ENCODE peak calls at places on chromosomes 5 and 9, in ten cellular contexts. One of them, this sample, is unnamed.

GRCh38 chr5:42992035-42992570 is 48.0 kb downstream of the ANXA2R start:
- DNase-seq in stimulated activated CD4-positive, alpha-beta T cell treated with anti-CD3 and anti-CD28 coated beads, Interleukin-2, amount 100 ng/mL, for 48 hours: peak; percentile 58
- DNase-seq in activated naive CD4-positive, alpha-beta T cell treated with Interleukin-2 at 50 U/mL for 16 hours: peak; percentile 69
- DNase-seq in stimulated activated CD8-positive, alpha-beta memory T cell treated with anti-CD3 and anti-CD28 coated beads, Interleukin-15, amount 100 ng/mL, for 24 hours: peak; percentile 35
- DNase-seq in activated effector memory CD4-positive, alpha-beta T cell treated with anti-CD3 and anti-CD28 coated beads, Interleukin-2, amount 50 U/mL, for 16 hours: peak; percentile 88
- DNase-seq in activated CD4-positive, alpha-beta memory T cell treated with anti-CD3 and anti-CD28 coated beads, Interleukin-2, amount 10 ng/mL, durations not matched to agents 7 days and 5 days: peak; percentile 87
- DNase-seq in heart left ventricle: peak; percentile 91
- DNase-seq in amniotic epithelial cell: peak; percentile 79
- DNase-seq in T-helper 2 cell: peak; percentile 94
- DNase-seq in GM12864: no peak
- DNase-seq in this sample: peak; percentile 70

GRCh38 chr9:6024035-6024554 is 8.7 kb upstream of the RANBP6 start:
- DNase-seq in activated effector memory CD4-positive, alpha-beta T cell treated with anti-CD3 and anti-CD28 coated beads, Interleukin-2, amount 50 U/mL, for 16 hours: no peak
- DNase-seq in T-helper 2 cell: peak; percentile 54
- DNase-seq in stimulated activated CD8-positive, alpha-beta memory T cell treated with anti-CD3 and anti-CD28 coated beads, Interleukin-15, amount 100 ng/mL, for 24 hours: no peak
- DNase-seq in GM12864: no peak
- DNase-seq in activated CD4-positive, alpha-beta memory T cell treated with anti-CD3 and anti-CD28 coated beads, Interleukin-2, amount 10 ng/mL, durations not matched to agents 7 days and 5 days: peak; percentile 27
- DNase-seq in heart left ventricle: no peak
- DNase-seq in stimulated activated CD4-positive, alpha-beta T cell treated with anti-CD3 and anti-CD28 coated beads, Interleukin-2, amount 100 ng/mL, for 48 hours: no peak
- DNase-seq in amniotic epithelial cell: no peak
- DNase-seq in activated naive CD4-positive, alpha-beta T cell treated with Interleukin-2 at 50 U/mL for 16 hours: no peak
- DNase-seq in this sample: no peak

GRCh38 chr5:168106008-168106761 is 185.3 kb upstream of the WWC1 start:
- DNase-seq in activated CD4-positive, alpha-beta memory T cell treated with anti-CD3 and anti-CD28 coated beads, Interleukin-2, amount 10 ng/mL, durations not matched to agents 7 days and 5 days: no peak
- DNase-seq in T-helper 2 cell: no peak
- DNase-seq in amniotic epithelial cell: peak; percentile 65
- DNase-seq in heart left ventricle: no peak
- DNase-seq in stimulated activated CD8-positive, alpha-beta memory T cell treated with anti-CD3 and anti-CD28 coated beads, Interleukin-15, amount 100 ng/mL, for 24 hours: no peak
- DNase-seq in GM12864: no peak
- DNase-seq in activated naive CD4-positive, alpha-beta T cell treated with Interleukin-2 at 50 U/mL for 16 hours: no peak
- DNase-seq in stimulated activated CD4-positive, alpha-beta T cell treated with anti-CD3 and anti-CD28 coated beads, Interleukin-2, amount 100 ng/mL, for 48 hours: no peak
- DNase-seq in activated effector memory CD4-positive, alpha-beta T cell treated with anti-CD3 and anti-CD28 coated beads, Interleukin-2, amount 50 U/mL, for 16 hours: no peak
- DNase-seq in this sample: no peak

GRCh38 chr9:87554177-87554940 is 56.7 kb downstream of the DAPK1 start:
- DNase-seq in activated CD4-positive, alpha-beta memory T cell treated with anti-CD3 and anti-CD28 coated beads, Interleukin-2, amount 10 ng/mL, durations not matched to agents 7 days and 5 days: no peak
- DNase-seq in activated effector memory CD4-positive, alpha-beta T cell treated with anti-CD3 and anti-CD28 coated beads, Interleukin-2, amount 50 U/mL, for 16 hours: no peak
- DNase-seq in activated naive CD4-positive, alpha-beta T cell treated with Interleukin-2 at 50 U/mL for 16 hours: no peak
- DNase-seq in stimulated activated CD4-positive, alpha-beta T cell treated with anti-CD3 and anti-CD28 coated beads, Interleukin-2, amount 100 ng/mL, for 48 hours: no peak
- DNase-seq in T-helper 2 cell: no peak
- DNase-seq in amniotic epithelial cell: no peak
- DNase-seq in heart left ventricle: no peak
- DNase-seq in GM12864: no peak
- DNase-seq in stimulated activated CD8-positive, alpha-beta memory T cell treated with anti-CD3 and anti-CD28 coated beads, Interleukin-15, amount 100 ng/mL, for 24 hours: no peak
- DNase-seq in this sample: no peak

GRCh38 chr5:33460210-33460609 is 19.4 kb downstream of the TARS1 start:
- DNase-seq in stimulated activated CD8-positive, alpha-beta memory T cell treated with anti-CD3 and anti-CD28 coated beads, Interleukin-15, amount 100 ng/mL, for 24 hours: no peak
- DNase-seq in T-helper 2 cell: no peak
- DNase-seq in activated naive CD4-positive, alpha-beta T cell treated with Interleukin-2 at 50 U/mL for 16 hours: no peak
- DNase-seq in activated CD4-positive, alpha-beta memory T cell treated with anti-CD3 and anti-CD28 coated beads, Interleukin-2, amount 10 ng/mL, durations not matched to agents 7 days and 5 days: no peak
- DNase-seq in GM12864: no peak
- DNase-seq in stimulated activated CD4-positive, alpha-beta T cell treated with anti-CD3 and anti-CD28 coated beads, Interleukin-2, amount 100 ng/mL, for 48 hours: no peak
- DNase-seq in amniotic epithelial cell: no peak
- DNase-seq in activated effector memory CD4-positive, alpha-beta T cell treated with anti-CD3 and anti-CD28 coated beads, Interleukin-2, amount 50 U/mL, for 16 hours: no peak
- DNase-seq in heart left ventricle: no peak
- DNase-seq in this sample: no peak

GRCh38 chr9:14136646-14137370 is 177.1 kb downstream of the NFIB start:
- DNase-seq in T-helper 2 cell: no peak
- DNase-seq in stimulated activated CD8-positive, alpha-beta memory T cell treated with anti-CD3 and anti-CD28 coated beads, Interleukin-15, amount 100 ng/mL, for 24 hours: no peak
- DNase-seq in heart left ventricle: no peak
- DNase-seq in activated CD4-positive, alpha-beta memory T cell treated with anti-CD3 and anti-CD28 coated beads, Interleukin-2, amount 10 ng/mL, durations not matched to agents 7 days and 5 days: no peak
- DNase-seq in activated naive CD4-positive, alpha-beta T cell treated with Interleukin-2 at 50 U/mL for 16 hours: no peak
- DNase-seq in stimulated activated CD4-positive, alpha-beta T cell treated with anti-CD3 and anti-CD28 coated beads, Interleukin-2, amount 100 ng/mL, for 48 hours: no peak
- DNase-seq in GM12864: no peak
- DNase-seq in amniotic epithelial cell: no peak
- DNase-seq in activated effector memory CD4-positive, alpha-beta T cell treated with anti-CD3 and anti-CD28 coated beads, Interleukin-2, amount 50 U/mL, for 16 hours: no peak
- DNase-seq in this sample: no peak

GRCh38 chr5:145946112-145946861 is 9.9 kb downstream of the SH3RF2 start:
- DNase-seq in heart left ventricle: peak; percentile 51
- DNase-seq in stimulated activated CD8-positive, alpha-beta memory T cell treated with anti-CD3 and anti-CD28 coated beads, Interleukin-15, amount 100 ng/mL, for 24 hours: no peak
- DNase-seq in T-helper 2 cell: peak; percentile 95
- DNase-seq in activated effector memory CD4-positive, alpha-beta T cell treated with anti-CD3 and anti-CD28 coated beads, Interleukin-2, amount 50 U/mL, for 16 hours: no peak
- DNase-seq in amniotic epithelial cell: peak; percentile 80
- DNase-seq in stimulated activated CD4-positive, alpha-beta T cell treated with anti-CD3 and anti-CD28 coated beads, Interleukin-2, amount 100 ng/mL, for 48 hours: no peak
- DNase-seq in GM12864: no peak
- DNase-seq in activated naive CD4-positive, alpha-beta T cell treated with Interleukin-2 at 50 U/mL for 16 hours: no peak
- DNase-seq in activated CD4-positive, alpha-beta memory T cell treated with anti-CD3 and anti-CD28 coated beads, Interleukin-2, amount 10 ng/mL, durations not matched to agents 7 days and 5 days: peak; percentile 20
- DNase-seq in this sample: peak; percentile 24

GRCh38 chr5:84724683-84725082 is 340.0 kb upstream of the EDIL3 start:
- DNase-seq in T-helper 2 cell: no peak
- DNase-seq in amniotic epithelial cell: peak; percentile 68
- DNase-seq in activated CD4-positive, alpha-beta memory T cell treated with anti-CD3 and anti-CD28 coated beads, Interleukin-2, amount 10 ng/mL, durations not matched to agents 7 days and 5 days: no peak
- DNase-seq in stimulated activated CD4-positive, alpha-beta T cell treated with anti-CD3 and anti-CD28 coated beads, Interleukin-2, amount 100 ng/mL, for 48 hours: no peak
- DNase-seq in stimulated activated CD8-positive, alpha-beta memory T cell treated with anti-CD3 and anti-CD28 coated beads, Interleukin-15, amount 100 ng/mL, for 24 hours: no peak
- DNase-seq in activated naive CD4-positive, alpha-beta T cell treated with Interleukin-2 at 50 U/mL for 16 hours: no peak
- DNase-seq in activated effector memory CD4-positive, alpha-beta T cell treated with anti-CD3 and anti-CD28 coated beads, Interleukin-2, amount 50 U/mL, for 16 hours: no peak
- DNase-seq in heart left ventricle: no peak
- DNase-seq in GM12864: no peak
- DNase-seq in this sample: no peak

GRCh38 chr5:93925321-93925720 is 183.9 kb upstream of the POU5F2 start:
- DNase-seq in GM12864: no peak
- DNase-seq in T-helper 2 cell: no peak
- DNase-seq in stimulated activated CD8-positive, alpha-beta memory T cell treated with anti-CD3 and anti-CD28 coated beads, Interleukin-15, amount 100 ng/mL, for 24 hours: no peak
- DNase-seq in activated CD4-positive, alpha-beta memory T cell treated with anti-CD3 and anti-CD28 coated beads, Interleukin-2, amount 10 ng/mL, durations not matched to agents 7 days and 5 days: no peak
- DNase-seq in stimulated activated CD4-positive, alpha-beta T cell treated with anti-CD3 and anti-CD28 coated beads, Interleukin-2, amount 100 ng/mL, for 48 hours: no peak
- DNase-seq in amniotic epithelial cell: peak; percentile 8
- DNase-seq in heart left ventricle: no peak
- DNase-seq in activated effector memory CD4-positive, alpha-beta T cell treated with anti-CD3 and anti-CD28 coated beads, Interleukin-2, amount 50 U/mL, for 16 hours: no peak
- DNase-seq in activated naive CD4-positive, alpha-beta T cell treated with Interleukin-2 at 50 U/mL for 16 hours: no peak
- DNase-seq in this sample: no peak

GRCh38 chr9:91751922-91752321 is 198.1 kb downstream of the ROR2 start:
- DNase-seq in T-helper 2 cell: no peak
- DNase-seq in activated naive CD4-positive, alpha-beta T cell treated with Interleukin-2 at 50 U/mL for 16 hours: no peak
- DNase-seq in heart left ventricle: no peak
- DNase-seq in activated effector memory CD4-positive, alpha-beta T cell treated with anti-CD3 and anti-CD28 coated beads, Interleukin-2, amount 50 U/mL, for 16 hours: no peak
- DNase-seq in amniotic epithelial cell: peak; percentile 95
- DNase-seq in activated CD4-positive, alpha-beta memory T cell treated with anti-CD3 and anti-CD28 coated beads, Interleukin-2, amount 10 ng/mL, durations not matched to agents 7 days and 5 days: no peak
- DNase-seq in GM12864: no peak
- DNase-seq in stimulated activated CD8-positive, alpha-beta memory T cell treated with anti-CD3 and anti-CD28 coated beads, Interleukin-15, amount 100 ng/mL, for 24 hours: no peak
- DNase-seq in stimulated activated CD4-positive, alpha-beta T cell treated with anti-CD3 and anti-CD28 coated beads, Interleukin-2, amount 100 ng/mL, for 48 hours: no peak
- DNase-seq in this sample: no peak

GRCh38 chr9:93677061-93677571 is 100.7 kb downstream of the PHF2 start:
- DNase-seq in activated CD4-positive, alpha-beta memory T cell treated with anti-CD3 and anti-CD28 coated beads, Interleukin-2, amount 10 ng/mL, durations not matched to agents 7 days and 5 days: peak; percentile 6
- DNase-seq in stimulated activated CD4-positive, alpha-beta T cell treated with anti-CD3 and anti-CD28 coated beads, Interleukin-2, amount 100 ng/mL, for 48 hours: no peak
- DNase-seq in heart left ventricle: peak; percentile 16
- DNase-seq in activated naive CD4-positive, alpha-beta T cell treated with Interleukin-2 at 50 U/mL for 16 hours: no peak
- DNase-seq in GM12864: no peak
- DNase-seq in amniotic epithelial cell: no peak
- DNase-seq in stimulated activated CD8-positive, alpha-beta memory T cell treated with anti-CD3 and anti-CD28 coated beads, Interleukin-15, amount 100 ng/mL, for 24 hours: no peak
- DNase-seq in T-helper 2 cell: no peak
- DNase-seq in activated effector memory CD4-positive, alpha-beta T cell treated with anti-CD3 and anti-CD28 coated beads, Interleukin-2, amount 50 U/mL, for 16 hours: peak; percentile 47
- DNase-seq in this sample: no peak

GRCh38 chr5:113652161-113652560 is 138.7 kb downstream of the YTHDC2 start:
- DNase-seq in activated CD4-positive, alpha-beta memory T cell treated with anti-CD3 and anti-CD28 coated beads, Interleukin-2, amount 10 ng/mL, durations not matched to agents 7 days and 5 days: no peak
- DNase-seq in stimulated activated CD8-positive, alpha-beta memory T cell treated with anti-CD3 and anti-CD28 coated beads, Interleukin-15, amount 100 ng/mL, for 24 hours: no peak
- DNase-seq in amniotic epithelial cell: peak; percentile 2
- DNase-seq in activated naive CD4-positive, alpha-beta T cell treated with Interleukin-2 at 50 U/mL for 16 hours: no peak
- DNase-seq in T-helper 2 cell: no peak
- DNase-seq in stimulated activated CD4-positive, alpha-beta T cell treated with anti-CD3 and anti-CD28 coated beads, Interleukin-2, amount 100 ng/mL, for 48 hours: no peak
- DNase-seq in heart left ventricle: no peak
- DNase-seq in GM12864: no peak
- DNase-seq in activated effector memory CD4-positive, alpha-beta T cell treated with anti-CD3 and anti-CD28 coated beads, Interleukin-2, amount 50 U/mL, for 16 hours: no peak
- DNase-seq in this sample: no peak

GRCh38 chr5:142315231-142315900 is 9.5 kb downstream of the SPRY4 start:
- DNase-seq in heart left ventricle: no peak
- DNase-seq in T-helper 2 cell: no peak
- DNase-seq in amniotic epithelial cell: no peak
- DNase-seq in stimulated activated CD4-positive, alpha-beta T cell treated with anti-CD3 and anti-CD28 coated beads, Interleukin-2, amount 100 ng/mL, for 48 hours: no peak
- DNase-seq in activated effector memory CD4-positive, alpha-beta T cell treated with anti-CD3 and anti-CD28 coated beads, Interleukin-2, amount 50 U/mL, for 16 hours: no peak
- DNase-seq in activated CD4-positive, alpha-beta memory T cell treated with anti-CD3 and anti-CD28 coated beads, Interleukin-2, amount 10 ng/mL, durations not matched to agents 7 days and 5 days: no peak
- DNase-seq in stimulated activated CD8-positive, alpha-beta memory T cell treated with anti-CD3 and anti-CD28 coated beads, Interleukin-15, amount 100 ng/mL, for 24 hours: no peak
- DNase-seq in activated naive CD4-positive, alpha-beta T cell treated with Interleukin-2 at 50 U/mL for 16 hours: no peak
- DNase-seq in GM12864: no peak
- DNase-seq in this sample: no peak

GRCh38 chr5:29208026-29208425 is 1985.5 kb upstream of the CDH6 start:
- DNase-seq in activated effector memory CD4-positive, alpha-beta T cell treated with anti-CD3 and anti-CD28 coated beads, Interleukin-2, amount 50 U/mL, for 16 hours: no peak
- DNase-seq in T-helper 2 cell: no peak
- DNase-seq in stimulated activated CD8-positive, alpha-beta memory T cell treated with anti-CD3 and anti-CD28 coated beads, Interleukin-15, amount 100 ng/mL, for 24 hours: no peak
- DNase-seq in stimulated activated CD4-positive, alpha-beta T cell treated with anti-CD3 and anti-CD28 coated beads, Interleukin-2, amount 100 ng/mL, for 48 hours: no peak
- DNase-seq in heart left ventricle: no peak
- DNase-seq in amniotic epithelial cell: peak; percentile 91
- DNase-seq in GM12864: no peak
- DNase-seq in activated CD4-positive, alpha-beta memory T cell treated with anti-CD3 and anti-CD28 coated beads, Interleukin-2, amount 10 ng/mL, durations not matched to agents 7 days and 5 days: no peak
- DNase-seq in activated naive CD4-positive, alpha-beta T cell treated with Interleukin-2 at 50 U/mL for 16 hours: no peak
- DNase-seq in this sample: no peak

GRCh38 chr5:139725073-139725830 is 70.4 kb upstream of the PSD2 start:
- DNase-seq in amniotic epithelial cell: peak; percentile 72
- DNase-seq in activated naive CD4-positive, alpha-beta T cell treated with Interleukin-2 at 50 U/mL for 16 hours: no peak
- DNase-seq in GM12864: no peak
- DNase-seq in activated effector memory CD4-positive, alpha-beta T cell treated with anti-CD3 and anti-CD28 coated beads, Interleukin-2, amount 50 U/mL, for 16 hours: no peak
- DNase-seq in stimulated activated CD4-positive, alpha-beta T cell treated with anti-CD3 and anti-CD28 coated beads, Interleukin-2, amount 100 ng/mL, for 48 hours: no peak
- DNase-seq in heart left ventricle: peak; percentile 69
- DNase-seq in stimulated activated CD8-positive, alpha-beta memory T cell treated with anti-CD3 and anti-CD28 coated beads, Interleukin-15, amount 100 ng/mL, for 24 hours: no peak
- DNase-seq in T-helper 2 cell: no peak
- DNase-seq in activated CD4-positive, alpha-beta memory T cell treated with anti-CD3 and anti-CD28 coated beads, Interleukin-2, amount 10 ng/mL, durations not matched to agents 7 days and 5 days: no peak
- DNase-seq in this sample: no peak

GRCh38 chr5:160081495-160081894 is 37.8 kb downstream of the PWWP2A start:
- DNase-seq in amniotic epithelial cell: no peak
- DNase-seq in T-helper 2 cell: no peak
- DNase-seq in activated naive CD4-positive, alpha-beta T cell treated with Interleukin-2 at 50 U/mL for 16 hours: no peak
- DNase-seq in GM12864: no peak
- DNase-seq in stimulated activated CD4-positive, alpha-beta T cell treated with anti-CD3 and anti-CD28 coated beads, Interleukin-2, amount 100 ng/mL, for 48 hours: no peak
- DNase-seq in activated effector memory CD4-positive, alpha-beta T cell treated with anti-CD3 and anti-CD28 coated beads, Interleukin-2, amount 50 U/mL, for 16 hours: no peak
- DNase-seq in heart left ventricle: no peak
- DNase-seq in activated CD4-positive, alpha-beta memory T cell treated with anti-CD3 and anti-CD28 coated beads, Interleukin-2, amount 10 ng/mL, durations not matched to agents 7 days and 5 days: no peak
- DNase-seq in stimulated activated CD8-positive, alpha-beta memory T cell treated with anti-CD3 and anti-CD28 coated beads, Interleukin-15, amount 100 ng/mL, for 24 hours: no peak
- DNase-seq in this sample: no peak

GRCh38 chr9:136443687-136444086 is 4.0 kb upstream of the INPP5E start:
- DNase-seq in GM12864: no peak
- DNase-seq in T-helper 2 cell: no peak
- DNase-seq in stimulated activated CD4-positive, alpha-beta T cell treated with anti-CD3 and anti-CD28 coated beads, Interleukin-2, amount 100 ng/mL, for 48 hours: no peak
- DNase-seq in activated effector memory CD4-positive, alpha-beta T cell treated with anti-CD3 and anti-CD28 coated beads, Interleukin-2, amount 50 U/mL, for 16 hours: no peak
- DNase-seq in activated naive CD4-positive, alpha-beta T cell treated with Interleukin-2 at 50 U/mL for 16 hours: no peak
- DNase-seq in amniotic epithelial cell: no peak
- DNase-seq in heart left ventricle: no peak
- DNase-seq in stimulated activated CD8-positive, alpha-beta memory T cell treated with anti-CD3 and anti-CD28 coated beads, Interleukin-15, amount 100 ng/mL, for 24 hours: no peak
- DNase-seq in activated CD4-positive, alpha-beta memory T cell treated with anti-CD3 and anti-CD28 coated beads, Interleukin-2, amount 10 ng/mL, durations not matched to agents 7 days and 5 days: no peak
- DNase-seq in this sample: no peak

GRCh38 chr5:56054651-56055050 is 59.9 kb upstream of the IL6ST start:
- DNase-seq in heart left ventricle: no peak
- DNase-seq in T-helper 2 cell: no peak
- DNase-seq in amniotic epithelial cell: peak; percentile 85
- DNase-seq in stimulated activated CD4-positive, alpha-beta T cell treated with anti-CD3 and anti-CD28 coated beads, Interleukin-2, amount 100 ng/mL, for 48 hours: no peak
- DNase-seq in stimulated activated CD8-positive, alpha-beta memory T cell treated with anti-CD3 and anti-CD28 coated beads, Interleukin-15, amount 100 ng/mL, for 24 hours: no peak
- DNase-seq in activated effector memory CD4-positive, alpha-beta T cell treated with anti-CD3 and anti-CD28 coated beads, Interleukin-2, amount 50 U/mL, for 16 hours: no peak
- DNase-seq in GM12864: no peak
- DNase-seq in activated naive CD4-positive, alpha-beta T cell treated with Interleukin-2 at 50 U/mL for 16 hours: no peak
- DNase-seq in activated CD4-positive, alpha-beta memory T cell treated with anti-CD3 and anti-CD28 coated beads, Interleukin-2, amount 10 ng/mL, durations not matched to agents 7 days and 5 days: no peak
- DNase-seq in this sample: no peak

GRCh38 chr5:130836729-130837660 is 328.1 kb downstream of the HINT1 start:
- DNase-seq in T-helper 2 cell: peak; percentile 37
- DNase-seq in stimulated activated CD4-positive, alpha-beta T cell treated with anti-CD3 and anti-CD28 coated beads, Interleukin-2, amount 100 ng/mL, for 48 hours: no peak
- DNase-seq in amniotic epithelial cell: peak; percentile 25
- DNase-seq in GM12864: no peak
- DNase-seq in activated CD4-positive, alpha-beta memory T cell treated with anti-CD3 and anti-CD28 coated beads, Interleukin-2, amount 10 ng/mL, durations not matched to agents 7 days and 5 days: no peak
- DNase-seq in stimulated activated CD8-positive, alpha-beta memory T cell treated with anti-CD3 and anti-CD28 coated beads, Interleukin-15, amount 100 ng/mL, for 24 hours: no peak
- DNase-seq in activated naive CD4-positive, alpha-beta T cell treated with Interleukin-2 at 50 U/mL for 16 hours: no peak
- DNase-seq in heart left ventricle: no peak
- DNase-seq in activated effector memory CD4-positive, alpha-beta T cell treated with anti-CD3 and anti-CD28 coated beads, Interleukin-2, amount 50 U/mL, for 16 hours: no peak
- DNase-seq in this sample: no peak

GRCh38 chr9:134146774-134147493 is 11.1 kb downstream of the WDR5 start:
- DNase-seq in activated CD4-positive, alpha-beta memory T cell treated with anti-CD3 and anti-CD28 coated beads, Interleukin-2, amount 10 ng/mL, durations not matched to agents 7 days and 5 days: no peak
- DNase-seq in activated naive CD4-positive, alpha-beta T cell treated with Interleukin-2 at 50 U/mL for 16 hours: no peak
- DNase-seq in amniotic epithelial cell: no peak
- DNase-seq in activated effector memory CD4-positive, alpha-beta T cell treated with anti-CD3 and anti-CD28 coated beads, Interleukin-2, amount 50 U/mL, for 16 hours: no peak
- DNase-seq in stimulated activated CD4-positive, alpha-beta T cell treated with anti-CD3 and anti-CD28 coated beads, Interleukin-2, amount 100 ng/mL, for 48 hours: no peak
- DNase-seq in heart left ventricle: no peak
- DNase-seq in stimulated activated CD8-positive, alpha-beta memory T cell treated with anti-CD3 and anti-CD28 coated beads, Interleukin-15, amount 100 ng/mL, for 24 hours: no peak
- DNase-seq in T-helper 2 cell: no peak
- DNase-seq in GM12864: no peak
- DNase-seq in this sample: no peak

GRCh38 chr5:67748165-67748690 is 467.3 kb upstream of the PIK3R1 start:
- DNase-seq in activated CD4-positive, alpha-beta memory T cell treated with anti-CD3 and anti-CD28 coated beads, Interleukin-2, amount 10 ng/mL, durations not matched to agents 7 days and 5 days: no peak
- DNase-seq in activated effector memory CD4-positive, alpha-beta T cell treated with anti-CD3 and anti-CD28 coated beads, Interleukin-2, amount 50 U/mL, for 16 hours: no peak
- DNase-seq in amniotic epithelial cell: no peak
- DNase-seq in GM12864: no peak
- DNase-seq in stimulated activated CD8-positive, alpha-beta memory T cell treated with anti-CD3 and anti-CD28 coated beads, Interleukin-15, amount 100 ng/mL, for 24 hours: no peak
- DNase-seq in heart left ventricle: no peak
- DNase-seq in stimulated activated CD4-positive, alpha-beta T cell treated with anti-CD3 and anti-CD28 coated beads, Interleukin-2, amount 100 ng/mL, for 48 hours: no peak
- DNase-seq in T-helper 2 cell: no peak
- DNase-seq in activated naive CD4-positive, alpha-beta T cell treated with Interleukin-2 at 50 U/mL for 16 hours: no peak
- DNase-seq in this sample: no peak

GRCh38 chr5:43041669-43042175 is 1.6 kb upstream of the ANXA2R start:
- DNase-seq in activated naive CD4-positive, alpha-beta T cell treated with Interleukin-2 at 50 U/mL for 16 hours: no peak
- DNase-seq in amniotic epithelial cell: peak; percentile 85
- DNase-seq in stimulated activated CD8-positive, alpha-beta memory T cell treated with anti-CD3 and anti-CD28 coated beads, Interleukin-15, amount 100 ng/mL, for 24 hours: no peak
- DNase-seq in GM12864: no peak
- DNase-seq in T-helper 2 cell: no peak
- DNase-seq in activated CD4-positive, alpha-beta memory T cell treated with anti-CD3 and anti-CD28 coated beads, Interleukin-2, amount 10 ng/mL, durations not matched to agents 7 days and 5 days: no peak
- DNase-seq in heart left ventricle: no peak
- DNase-seq in activated effector memory CD4-positive, alpha-beta T cell treated with anti-CD3 and anti-CD28 coated beads, Interleukin-2, amount 50 U/mL, for 16 hours: peak; percentile 88
- DNase-seq in stimulated activated CD4-positive, alpha-beta T cell treated with anti-CD3 and anti-CD28 coated beads, Interleukin-2, amount 100 ng/mL, for 48 hours: peak; percentile 48
- DNase-seq in this sample: peak; percentile 69

GRCh38 chr5:112165399-112165798 is 253.7 kb downstream of the EPB41L4A start:
- DNase-seq in activated CD4-positive, alpha-beta memory T cell treated with anti-CD3 and anti-CD28 coated beads, Interleukin-2, amount 10 ng/mL, durations not matched to agents 7 days and 5 days: no peak
- DNase-seq in activated naive CD4-positive, alpha-beta T cell treated with Interleukin-2 at 50 U/mL for 16 hours: no peak
- DNase-seq in GM12864: no peak
- DNase-seq in stimulated activated CD8-positive, alpha-beta memory T cell treated with anti-CD3 and anti-CD28 coated beads, Interleukin-15, amount 100 ng/mL, for 24 hours: no peak
- DNase-seq in activated effector memory CD4-positive, alpha-beta T cell treated with anti-CD3 and anti-CD28 coated beads, Interleukin-2, amount 50 U/mL, for 16 hours: no peak
- DNase-seq in stimulated activated CD4-positive, alpha-beta T cell treated with anti-CD3 and anti-CD28 coated beads, Interleukin-2, amount 100 ng/mL, for 48 hours: no peak
- DNase-seq in T-helper 2 cell: no peak
- DNase-seq in heart left ventricle: no peak
- DNase-seq in amniotic epithelial cell: no peak
- DNase-seq in this sample: no peak

GRCh38 chr9:125929846-125930245 is 182.7 kb downstream of the PBX3 start:
- DNase-seq in amniotic epithelial cell: no peak
- DNase-seq in stimulated activated CD8-positive, alpha-beta memory T cell treated with anti-CD3 and anti-CD28 coated beads, Interleukin-15, amount 100 ng/mL, for 24 hours: no peak
- DNase-seq in activated CD4-positive, alpha-beta memory T cell treated with anti-CD3 and anti-CD28 coated beads, Interleukin-2, amount 10 ng/mL, durations not matched to agents 7 days and 5 days: no peak
- DNase-seq in T-helper 2 cell: no peak
- DNase-seq in stimulated activated CD4-positive, alpha-beta T cell treated with anti-CD3 and anti-CD28 coated beads, Interleukin-2, amount 100 ng/mL, for 48 hours: no peak
- DNase-seq in activated naive CD4-positive, alpha-beta T cell treated with Interleukin-2 at 50 U/mL for 16 hours: no peak
- DNase-seq in heart left ventricle: no peak
- DNase-seq in GM12864: no peak
- DNase-seq in activated effector memory CD4-positive, alpha-beta T cell treated with anti-CD3 and anti-CD28 coated beads, Interleukin-2, amount 50 U/mL, for 16 hours: no peak
- DNase-seq in this sample: no peak

GRCh38 chr5:75536694-75537360 is 25.1 kb downstream of the POLK start:
- DNase-seq in amniotic epithelial cell: no peak
- DNase-seq in activated naive CD4-positive, alpha-beta T cell treated with Interleukin-2 at 50 U/mL for 16 hours: no peak
- DNase-seq in stimulated activated CD4-positive, alpha-beta T cell treated with anti-CD3 and anti-CD28 coated beads, Interleukin-2, amount 100 ng/mL, for 48 hours: no peak
- DNase-seq in activated CD4-positive, alpha-beta memory T cell treated with anti-CD3 and anti-CD28 coated beads, Interleukin-2, amount 10 ng/mL, durations not matched to agents 7 days and 5 days: no peak
- DNase-seq in activated effector memory CD4-positive, alpha-beta T cell treated with anti-CD3 and anti-CD28 coated beads, Interleukin-2, amount 50 U/mL, for 16 hours: no peak
- DNase-seq in GM12864: no peak
- DNase-seq in T-helper 2 cell: no peak
- DNase-seq in heart left ventricle: peak; percentile 31
- DNase-seq in stimulated activated CD8-positive, alpha-beta memory T cell treated with anti-CD3 and anti-CD28 coated beads, Interleukin-15, amount 100 ng/mL, for 24 hours: no peak
- DNase-seq in this sample: no peak

GRCh38 chr9:137294091-137294683 is 7.9 kb downstream of the NRARP start:
- DNase-seq in stimulated activated CD8-positive, alpha-beta memory T cell treated with anti-CD3 and anti-CD28 coated beads, Interleukin-15, amount 100 ng/mL, for 24 hours: no peak
- DNase-seq in GM12864: no peak
- DNase-seq in T-helper 2 cell: peak; percentile 59
- DNase-seq in activated effector memory CD4-positive, alpha-beta T cell treated with anti-CD3 and anti-CD28 coated beads, Interleukin-2, amount 50 U/mL, for 16 hours: no peak
- DNase-seq in amniotic epithelial cell: peak; percentile 65
- DNase-seq in activated CD4-positive, alpha-beta memory T cell treated with anti-CD3 and anti-CD28 coated beads, Interleukin-2, amount 10 ng/mL, durations not matched to agents 7 days and 5 days: no peak
- DNase-seq in stimulated activated CD4-positive, alpha-beta T cell treated with anti-CD3 and anti-CD28 coated beads, Interleukin-2, amount 100 ng/mL, for 48 hours: no peak
- DNase-seq in heart left ventricle: peak; percentile 40
- DNase-seq in activated naive CD4-positive, alpha-beta T cell treated with Interleukin-2 at 50 U/mL for 16 hours: no peak
- DNase-seq in this sample: peak; percentile 63

GRCh38 chr9:105290401-105290800 is 46.0 kb downstream of the SLC44A1 start:
- DNase-seq in stimulated activated CD8-positive, alpha-beta memory T cell treated with anti-CD3 and anti-CD28 coated beads, Interleukin-15, amount 100 ng/mL, for 24 hours: no peak
- DNase-seq in stimulated activated CD4-positive, alpha-beta T cell treated with anti-CD3 and anti-CD28 coated beads, Interleukin-2, amount 100 ng/mL, for 48 hours: no peak
- DNase-seq in GM12864: no peak
- DNase-seq in activated effector memory CD4-positive, alpha-beta T cell treated with anti-CD3 and anti-CD28 coated beads, Interleukin-2, amount 50 U/mL, for 16 hours: no peak
- DNase-seq in amniotic epithelial cell: peak; percentile 68
- DNase-seq in T-helper 2 cell: no peak
- DNase-seq in heart left ventricle: no peak
- DNase-seq in activated naive CD4-positive, alpha-beta T cell treated with Interleukin-2 at 50 U/mL for 16 hours: no peak
- DNase-seq in activated CD4-positive, alpha-beta memory T cell treated with anti-CD3 and anti-CD28 coated beads, Interleukin-2, amount 10 ng/mL, durations not matched to agents 7 days and 5 days: no peak
- DNase-seq in this sample: peak; percentile 12

This sample was measured in HL-60.